ENCODE peak calls at places on chromosomes 4 and X, in seven cellular contexts. Q, I, T, O, L, W and B are unnamed samples.

GRCh38 chr4:145196747-145197146 is 16.4 kb upstream of the OTUD4 start:
- DNase-seq in Q (no peak), I (peak; percentile 58), T (no peak), O (no peak), L (no peak), W (no peak), B (no peak)

GRCh38 chrX:121009764-121010163 is 24.2 kb upstream of the CT47A1 start:
- DNase-seq in Q (no peak), I (no peak), T (no peak), O (no peak), L (no peak), W (no peak), B (no peak)

GRCh38 chr4:87559090-87559837 is 30.1 kb upstream of the SPARCL1 start:
- DNase-seq in Q (no peak), I (peak; percentile 22), T (no peak), O (peak; percentile 58), L (no peak), W (no peak), B (peak; percentile 17)

GRCh38 chr4:92304636-92305035 is 870 bp downstream of the GRID2 start:
- DNase-seq in Q (peak; percentile 16), I (no peak), T (no peak), O (peak; percentile 43), L (no peak), W (peak; percentile 25), B (no peak)

GRCh38 chr4:141853091-141853734 is 216.8 kb downstream of the IL15 start:
- DNase-seq in Q (no peak), I (peak; percentile 79), T (no peak), O (no peak), L (no peak), W (no peak), B (peak; percentile 15)

GRCh38 chrX:24498975-24499374 is 33.9 kb downstream of the PDK3 start:
- DNase-seq in Q (peak; percentile 17), I (peak; percentile 25), T (no peak), O (no peak), L (no peak), W (peak; percentile 33), B (no peak)

GRCh38 chrX:14030248-14030592 is 528 bp upstream of the GEMIN8 start:
- DNase-seq in Q (peak; percentile 52), I (no peak), T (no peak), O (no peak), L (no peak), W (no peak), B (no peak)

GRCh38 chr4:16745009-16745408 is 153.4 kb downstream of the LDB2 start:
- DNase-seq in Q (peak; percentile 74), I (no peak), T (no peak), O (no peak), L (no peak), W (no peak), B (no peak)

GRCh38 chr4:52750819-52751348 is 341 bp downstream of the ERVMER34-1 start:
- DNase-seq in Q (no peak), I (peak; percentile 8), T (peak; percentile 64), O (peak; percentile 53), L (peak; percentile 17), W (no peak), B (peak; percentile 14)